ENCODE peak calls at places on chromosomes 13 and 19, in ten cellular contexts. E is non-pigmented ciliary epithelial cell; L is fibroblast of lung; D is thyroid gland; Y is cardiac fibroblast; Q is AG04450; C is stimulated activated CD4-positive, alpha-beta T cell treated with anti-CD3 and anti-CD28 coated beads, Interleukin-1b, Interleukin-23, amount 100 ng/mL, for 24 hours; K is WTC11; A is mammary epithelial cell; B is lower leg skin. G is an unnamed sample.

GRCh38 chr19:8525401-8525684 is 11.4 kb upstream of the ZNF414 start:
- DNase-seq in E (no peak), L (no peak), D (no peak), Y (no peak), Q (no peak), C (no peak), K (no peak), A (no peak), B (no peak), G (no peak)

GRCh38 chr19:28463493-28464053 is 749.4 kb downstream of the UQCRFS1 start:
- DNase-seq in E (no peak), L (no peak), D (no peak), Y (no peak), Q (no peak), C (no peak), K (no peak), A (no peak), B (no peak), G (no peak)

GRCh38 chr13:50805805-50806204 is 37.7 kb downstream of the DLEU7 start:
- DNase-seq in E (no peak), L (peak), D (no peak), Y (peak), Q (no peak), C (no peak), K (no peak), A (peak), B (no peak), G (peak)

GRCh38 chr13:33352023-33352422 is 66.5 kb upstream of the STARD13 start:
- DNase-seq in E (no peak), L (no peak), D (no peak), Y (no peak), Q (no peak), C (no peak), K (no peak), A (no peak), B (no peak), G (no peak)

GRCh38 chr13:102354011-102354410 is 47.8 kb downstream of the FGF14 start:
- DNase-seq in E (no peak), L (no peak), D (no peak), Y (no peak), Q (no peak), C (no peak), K (no peak), A (no peak), B (no peak), G (no peak)

GRCh38 chr13:39250440-39250839 is 212.2 kb downstream of the NHLRC3 start:
- DNase-seq in E (no peak), L (no peak), D (no peak), Y (no peak), Q (no peak), C (no peak), K (no peak), A (no peak), B (no peak), G (no peak)

GRCh38 chr19:13526552-13526951 is 20.3 kb upstream of the CACNA1A start:
- DNase-seq in E (no peak), L (peak), D (no peak), Y (peak), Q (no peak), C (no peak), K (peak), A (peak), B (no peak), G (peak)

GRCh38 chr19:42287826-42288107 is 14.2 kb upstream of the PRR19 start:
- DNase-seq in E (no peak), L (no peak), D (no peak), Y (no peak), Q (no peak), C (no peak), K (no peak), A (no peak), B (no peak), G (no peak)

GRCh38 chr19:22519152-22519551 is 97.0 kb upstream of the ZNF98 start:
- DNase-seq in E (no peak), L (no peak), D (no peak), Y (no peak), Q (no peak), C (no peak), K (no peak), A (no peak), B (no peak), G (no peak)

GRCh38 chr19:16235811-16236710 is 38.4 kb downstream of the AP1M1 start:
- DNase-seq in E (no peak), L (no peak), D (no peak), Y (no peak), Q (no peak), C (no peak), K (no peak), A (no peak), B (no peak), G (no peak)

GRCh38 chr19:16326401-16327130 is 1.9 kb downstream of the KLF2 start:
- DNase-seq in E (no peak), L (peak), D (no peak), Y (peak), Q (no peak), C (no peak), K (peak), A (no peak), B (no peak), G (peak)

GRCh38 chr19:9793051-9793591 is 24.6 kb upstream of the ZNF846 start:
- DNase-seq in E (no peak), L (peak), D (peak), Y (peak), Q (no peak), C (peak), K (no peak), A (peak), B (peak), G (peak)

GRCh38 chr13:92272177-92272576 is 873.8 kb downstream of the GPC5 start:
- DNase-seq in E (no peak), L (no peak), D (no peak), Y (no peak), Q (no peak), C (no peak), K (no peak), A (no peak), B (no peak), G (no peak)

GRCh38 chr13:94662274-94662945 is 49.9 kb downstream of the SOX21 start:
- DNase-seq in E (no peak), L (no peak), D (no peak), Y (no peak), Q (no peak), C (no peak), K (no peak), A (no peak), B (no peak), G (no peak)

GRCh38 chr19:13835791-13836723 is 40.8 kb downstream of the ZSWIM4 start:
- DNase-seq in E (no peak), L (no peak), D (peak), Y (peak), Q (no peak), C (no peak), K (no peak), A (no peak), B (no peak), G (no peak)

GRCh38 chr13:30762643-30763042 is 27.3 kb downstream of the ALOX5AP start:
- DNase-seq in E (no peak), L (no peak), D (no peak), Y (no peak), Q (no peak), C (no peak), K (no peak), A (peak), B (no peak), G (no peak)

GRCh38 chr13:110528911-110529310 is 32.6 kb downstream of the RAB20 start:
- DNase-seq in E (no peak), L (no peak), D (no peak), Y (no peak), Q (no peak), C (no peak), K (no peak), A (no peak), B (no peak), G (no peak)

GRCh38 chr13:50518791-50519201 is 324.7 kb downstream of the DLEU7 start:
- DNase-seq in E (no peak), L (peak), D (peak), Y (peak), Q (peak), C (no peak), K (no peak), A (no peak), B (peak), G (no peak)

GRCh38 chr19:31378404-31378803 is 29.2 kb upstream of the TSHZ3 start:
- DNase-seq in E (peak), L (peak), D (no peak), Y (peak), Q (peak), C (no peak), K (no peak), A (peak), B (no peak), G (no peak)

GRCh38 chr13:42312817-42313431 is 41.0 kb downstream of the AKAP11 start:
- DNase-seq in E (no peak), L (no peak), D (no peak), Y (no peak), Q (no peak), C (no peak), K (no peak), A (peak), B (no peak), G (no peak)

GRCh38 chr19:10018219-10018618 is 4.9 kb downstream of the RDH8 start:
- DNase-seq in E (no peak), L (peak), D (no peak), Y (no peak), Q (no peak), C (no peak), K (no peak), A (peak), B (no peak), G (no peak)

GRCh38 chr19:952680-953500 is 27.1 kb downstream of the ARID3A start:
- DNase-seq in E (no peak), L (no peak), D (no peak), Y (peak), Q (no peak), C (no peak), K (no peak), A (no peak), B (no peak), G (peak)

GRCh38 chr19:34120846-34121639 is 51.3 kb upstream of the LSM14A start:
- DNase-seq in E (no peak), L (peak), D (no peak), Y (peak), Q (peak), C (peak), K (peak), A (peak), B (no peak), G (peak)

GRCh38 chr19:55638864-55639359 is 1.9 kb upstream of the ZNF580 start:
- DNase-seq in E (no peak), L (peak), D (no peak), Y (peak), Q (no peak), C (no peak), K (peak), A (no peak), B (no peak), G (peak)

GRCh38 chr19:48573163-48573505 is 21.2 kb downstream of the SULT2B1 start:
- DNase-seq in E (no peak), L (no peak), D (no peak), Y (no peak), Q (no peak), C (no peak), K (no peak), A (no peak), B (no peak), G (no peak)

GRCh38 chr19:47699360-47699917 is 13.8 kb upstream of the EHD2 start:
- DNase-seq in E (no peak), L (no peak), D (peak), Y (peak), Q (no peak), C (peak), K (peak), A (no peak), B (no peak), G (peak)

GRCh38 chr13:113367771-113368170 is 3.8 kb upstream of the GRTP1 start:
- DNase-seq in E (no peak), L (no peak), D (peak), Y (no peak), Q (no peak), C (no peak), K (no peak), A (no peak), B (no peak), G (no peak)

GRCh38 chr19:3945838-3946237 is 13.0 kb downstream of the NMRK2 start:
- DNase-seq in E (no peak), L (no peak), D (no peak), Y (peak), Q (no peak), C (no peak), K (no peak), A (no peak), B (no peak), G (no peak)

GRCh38 chr19:13112555-13112954 is 4.0 kb downstream of the TRMT1 start:
- DNase-seq in E (no peak), L (no peak), D (no peak), Y (no peak), Q (no peak), C (no peak), K (no peak), A (no peak), B (no peak), G (no peak)

GRCh38 chr19:39247701-39248664 is 673 bp downstream of the IFNL4 start:
- DNase-seq in E (no peak), L (peak), D (no peak), Y (no peak), Q (no peak), C (no peak), K (peak), A (no peak), B (no peak), G (peak)

GRCh38 chr19:42323473-42323851 is 2.0 kb upstream of the MEGF8 start:
- DNase-seq in E (no peak), L (no peak), D (peak), Y (no peak), Q (no peak), C (no peak), K (peak), A (no peak), B (no peak), G (peak)

GRCh38 chr13:27619711-27620376 is 485 bp downstream of the LNX2 start:
- DNase-seq in E (no peak), L (peak), D (peak), Y (peak), Q (no peak), C (no peak), K (no peak), A (no peak), B (no peak), G (peak)

GRCh38 chr19:41545547-41545946 is 30.4 kb upstream of the CEACAM21 start:
- DNase-seq in E (no peak), L (no peak), D (no peak), Y (no peak), Q (no peak), C (no peak), K (no peak), A (no peak), B (no peak), G (no peak)

GRCh38 chr19:40798997-40799557 is at the start of gene EGLN2:
- DNase-seq in E (no peak), L (no peak), D (no peak), Y (no peak), Q (no peak), C (no peak), K (no peak), A (no peak), B (no peak), G (peak)

GRCh38 chr13:71210861-71211260 is 656.1 kb downstream of the DACH1 start:
- DNase-seq in E (no peak), L (no peak), D (no peak), Y (no peak), Q (no peak), C (no peak), K (no peak), A (no peak), B (no peak), G (no peak)

GRCh38 chr19:27718262-27718661 is 1494.7 kb downstream of the UQCRFS1 start:
- DNase-seq in E (no peak), L (no peak), D (no peak), Y (no peak), Q (no peak), C (no peak), K (no peak), A (peak), B (no peak), G (no peak)

GRCh38 chr13:109180905-109181425 is 551.6 kb downstream of the MYO16 start:
- DNase-seq in E (peak), L (peak), D (no peak), Y (peak), Q (peak), C (no peak), K (no peak), A (peak), B (no peak), G (peak)

GRCh38 chr19:5113633-5114586 is 145.0 kb downstream of the KDM4B start:
- DNase-seq in E (no peak), L (no peak), D (no peak), Y (no peak), Q (no peak), C (no peak), K (no peak), A (no peak), B (no peak), G (no peak)